ENCODE peak calls at places on chromosomes 3 and 15, in eight cellular contexts. E is substantia nigra; V is adipocyte; Y is activated CD8-positive, alpha-beta T cell treated with anti-CD3 and anti-CD28 coated beads for 36 hours; L is stimulated activated CD8-positive, alpha-beta memory T cell treated with anti-CD3 and anti-CD28 coated beads, Interleukin-12 subunit alpha, Interleukin-12 subunit beta, amount 100 ng/mL, for 1 hour; T is hypothalamus; N is fibroblast of the conjunctiva; O is dermis microvascular lymphatic vessel endothelial cell. G is an unnamed sample.

GRCh38 chr3:81274671-81275070 is 486.8 kb downstream of the GBE1 start:
- DNase-seq in E (no peak), V (no peak), Y (no peak), L (no peak), T (no peak), N (no peak), O (no peak), G (no peak)

GRCh38 chr15:47027322-47027946 is 689.9 kb upstream of the SEMA6D start:
- DNase-seq in E (no peak), V (no peak), Y (no peak), L (no peak), T (no peak), N (no peak), O (no peak), G (no peak)

GRCh38 chr3:107430214-107431047 is 53.2 kb downstream of the CCDC54 start:
- DNase-seq in E (peak; percentile 46), V (peak; percentile 48), Y (peak; percentile 16), L (no peak), T (no peak), N (no peak), O (no peak), G (no peak)

GRCh38 chr15:70061696-70062270 is 35.9 kb downstream of the TLE3 start:
- DNase-seq in E (no peak), V (no peak), Y (no peak), L (no peak), T (no peak), N (no peak), O (no peak), G (no peak)

GRCh38 chr15:101250331-101250730 is 1.5 kb downstream of the CHSY1 start:
- DNase-seq in E (no peak), V (peak; percentile 74), Y (no peak), L (no peak), T (no peak), N (peak; percentile 83), O (peak; percentile 51), G (no peak)

GRCh38 chr3:172296975-172297332 is 151.3 kb downstream of the GHSR start:
- DNase-seq in E (no peak), V (no peak), Y (no peak), L (no peak), T (no peak), N (no peak), O (no peak), G (no peak)

GRCh38 chr3:107846282-107846852 is 244.5 kb downstream of the CD47 start:
- DNase-seq in E (no peak), V (peak; percentile 82), Y (peak; percentile 67), L (no peak), T (peak; percentile 2), N (peak; percentile 49), O (peak; percentile 41), G (peak; percentile 59)

GRCh38 chr3:166661621-166662020 is 718.5 kb downstream of the ZBBX start:
- DNase-seq in E (no peak), V (no peak), Y (no peak), L (no peak), T (no peak), N (no peak), O (no peak), G (no peak)

GRCh38 chr15:68113273-68113672 is 59.2 kb downstream of the PIAS1 start:
- DNase-seq in E (no peak), V (peak; percentile 53), Y (no peak), L (no peak), T (no peak), N (peak; percentile 8), O (no peak), G (peak; percentile 15)

GRCh38 chr15:84400820-84401219 is 165.2 kb downstream of the GOLGA6L4 start:
- DNase-seq in E (no peak), V (no peak), Y (no peak), L (no peak), T (no peak), N (no peak), O (no peak), G (no peak)

GRCh38 chr3:97910931-97911351 is 61.3 kb downstream of the RIOX2 start:
- DNase-seq in E (no peak), V (no peak), Y (peak; percentile 7), L (no peak), T (no peak), N (no peak), O (no peak), G (no peak)

GRCh38 chr15:78133801-78134200 is 2.6 kb upstream of the CIB2 start:
- DNase-seq in E (no peak), V (no peak), Y (no peak), L (no peak), T (no peak), N (no peak), O (no peak), G (no peak)

GRCh38 chr3:160778480-160778879 is 22.4 kb downstream of the PPM1L start:
- DNase-seq in E (no peak), V (no peak), Y (no peak), L (no peak), T (no peak), N (no peak), O (no peak), G (no peak)

GRCh38 chr3:16086690-16087089 is 87.8 kb upstream of the GALNT15 start:
- DNase-seq in E (no peak), V (no peak), Y (no peak), L (no peak), T (no peak), N (no peak), O (no peak), G (no peak)

GRCh38 chr3:53680026-53680425 is 166.2 kb downstream of the CHDH start:
- DNase-seq in E (no peak), V (no peak), Y (no peak), L (no peak), T (no peak), N (no peak), O (peak; percentile 17), G (no peak)

GRCh38 chr3:184284696-184285095 is 8.9 kb downstream of the ECE2 start:
- DNase-seq in E (no peak), V (peak; percentile 67), Y (peak; percentile 49), L (no peak), T (no peak), N (peak; percentile 46), O (peak; percentile 96), G (peak; percentile 83)

GRCh38 chr3:72657666-72658065 is 190.6 kb downstream of the SHQ1 start:
- DNase-seq in E (no peak), V (no peak), Y (peak; percentile 74), L (peak; percentile 29), T (peak; percentile 3), N (no peak), O (no peak), G (no peak)

GRCh38 chr3:71896751-71897150 is 111.8 kb upstream of the PROK2 start:
- DNase-seq in E (no peak), V (no peak), Y (no peak), L (no peak), T (no peak), N (no peak), O (no peak), G (no peak)

GRCh38 chr3:143302638-143303171 is 183.1 kb downstream of the CHST2 start:
- DNase-seq in E (no peak), V (peak; percentile 86), Y (no peak), L (no peak), T (no peak), N (peak; percentile 74), O (peak; percentile 58), G (no peak)

GRCh38 chr3:46334911-46335478 is 18.9 kb upstream of the CCR2 start:
- DNase-seq in E (no peak), V (peak; percentile 11), Y (peak; percentile 35), L (no peak), T (no peak), N (peak; percentile 4), O (no peak), G (no peak)

GRCh38 chr3:177185035-177185574 is 12.2 kb downstream of the TBL1XR1 start:
- DNase-seq in E (no peak), V (no peak), Y (no peak), L (no peak), T (no peak), N (no peak), O (no peak), G (no peak)

GRCh38 chr15:42194502-42194901 is 13.6 kb downstream of the VPS39 start:
- DNase-seq in E (no peak), V (peak; percentile 76), Y (peak; percentile 16), L (no peak), T (no peak), N (peak; percentile 60), O (no peak), G (no peak)

GRCh38 chr3:8871306-8871705 is 92.0 kb downstream of the RAD18 start:
- DNase-seq in E (no peak), V (no peak), Y (no peak), L (no peak), T (no peak), N (no peak), O (no peak), G (no peak)

GRCh38 chr3:153967260-153967659 is 153.9 kb upstream of the ARHGEF26 start:
- DNase-seq in E (no peak), V (no peak), Y (no peak), L (no peak), T (no peak), N (no peak), O (no peak), G (no peak)

GRCh38 chr3:55330355-55330754 is 156.8 kb downstream of the WNT5A start:
- DNase-seq in E (no peak), V (peak; percentile 91), Y (no peak), L (no peak), T (no peak), N (peak; percentile 87), O (no peak), G (no peak)

GRCh38 chr3:142542054-142542453 is 36.5 kb downstream of the ATR start:
- DNase-seq in E (no peak), V (no peak), Y (no peak), L (no peak), T (no peak), N (no peak), O (no peak), G (no peak)

GRCh38 chr3:27228805-27229204 is 140.4 kb downstream of the NEK10 start:
- DNase-seq in E (no peak), V (no peak), Y (no peak), L (no peak), T (no peak), N (no peak), O (no peak), G (no peak)

GRCh38 chr15:70142322-70143191 is 44.8 kb upstream of the TLE3 start:
- DNase-seq in E (no peak), V (no peak), Y (peak; percentile 76), L (no peak), T (no peak), N (no peak), O (no peak), G (no peak)

GRCh38 chr3:172904817-172905479 is 154.4 kb downstream of the ECT2 start:
- DNase-seq in E (no peak), V (no peak), Y (no peak), L (no peak), T (no peak), N (no peak), O (no peak), G (no peak)

GRCh38 chr3:177597325-177598109 is 400.2 kb upstream of the TBL1XR1 start:
- DNase-seq in E (no peak), V (peak; percentile 90), Y (peak; percentile 56), L (no peak), T (no peak), N (peak; percentile 76), O (peak; percentile 82), G (no peak)

GRCh38 chr15:77988386-77989301 is 88.9 kb downstream of the TBC1D2B start:
- DNase-seq in E (no peak), V (no peak), Y (no peak), L (no peak), T (no peak), N (no peak), O (no peak), G (no peak)

GRCh38 chr15:25329685-25330084 is 109.1 kb downstream of the UBE3A start:
- DNase-seq in E (no peak), V (no peak), Y (no peak), L (no peak), T (no peak), N (no peak), O (no peak), G (no peak)

GRCh38 chr15:59885832-59886231 is 118.3 kb upstream of the FOXB1 start:
- DNase-seq in E (no peak), V (no peak), Y (no peak), L (no peak), T (no peak), N (no peak), O (no peak), G (no peak)

GRCh38 chr3:126309861-126310655 is 47.1 kb downstream of the KLF15 start:
- DNase-seq in E (no peak), V (no peak), Y (no peak), L (no peak), T (no peak), N (no peak), O (no peak), G (no peak)

G was measured in HuH-7.5.